ENCODE peak calls at places on chromosome 7, in six cellular contexts. B is heart right ventricle; A is Panc1; W is WERI-Rb-1; I is CD8-positive, alpha-beta T cell; L is gastrocnemius medialis. G is an unnamed sample. For H3K36me3, the result is how much of the 10 kb centered on the place peaks cover.

GRCh38 chr7:44531421-44532380 is 9.4 kb downstream of the NPC1L1 start:
- DNase-seq in B (no peak), A (no peak), L (no peak), W (no peak), I (no peak), G (no peak)

GRCh38 chr7:97024209-97025129 is at the start of gene DLX5:
- DNase-seq in L (no peak), W (peak), A (no peak), B (no peak), I (no peak), G (no peak)

GRCh38 chr7:41921453-41921912 is 218.6 kb upstream of the INHBA start:
- DNase-seq in B (no peak), W (no peak), A (no peak), L (no peak), I (no peak), G (no peak)

GRCh38 chr7:121385800-121386179 is 10.3 kb downstream of the FAM3C start:
- DNase-seq in L (no peak), W (no peak), B (no peak), I (no peak), A (no peak), G (no peak)

GRCh38 chr7:46558482-46559193 is 637.6 kb upstream of the IGFBP3 start:
- DNase-seq in A (no peak), L (no peak), W (no peak), B (no peak), I (no peak), G (peak)

GRCh38 chr7:30348083-30348560 is 63.7 kb downstream of the ZNRF2 start:
- DNase-seq in L (no peak), B (no peak), W (no peak), I (peak), A (peak), G (peak)

GRCh38 chr7:4203786-4204185 is 478.3 kb upstream of the FOXK1 start:
- DNase-seq in W (no peak), B (no peak), A (no peak), L (no peak), I (no peak), G (no peak)

GRCh38 chr7:135773451-135773850 is 24.8 kb upstream of the FAM180A start:
- DNase-seq in B (no peak), L (no peak), I (no peak), A (no peak), W (no peak), G (no peak)

GRCh38 chr7:130996205-130996840 is 262.3 kb upstream of the KLF14 start:
- DNase-seq in I (no peak), W (no peak), L (no peak), A (no peak), B (no peak), G (no peak)

GRCh38 chr7:133442818-133443217 is 189.9 kb downstream of the EXOC4 start:
- DNase-seq in I (no peak), L (no peak), B (no peak), W (no peak), A (no peak), G (no peak)

GRCh38 chr7:69219381-69219780 is 378.9 kb upstream of the AUTS2 start:
- DNase-seq in A (no peak), L (no peak), W (no peak), B (no peak), I (no peak), G (no peak)

GRCh38 chr7:4246536-4246935 is 435.6 kb upstream of the FOXK1 start:
- DNase-seq in W (no peak), A (no peak), B (no peak), I (no peak), L (no peak), G (no peak)

GRCh38 chr7:136555933-136556332 is 312.5 kb upstream of the CHRM2 start:
- DNase-seq in B (no peak), I (no peak), A (no peak), L (no peak), W (peak), G (no peak)

GRCh38 chr7:137671920-137672319 is 174.9 kb downstream of the DGKI start:
- DNase-seq in A (no peak), W (no peak), L (no peak), I (no peak), B (no peak), G (no peak)

GRCh38 chr7:158002486-158003080 is 585.0 kb downstream of the PTPRN2 start:
- DNase-seq in A (no peak), I (no peak), B (no peak), W (no peak), L (no peak), G (no peak)

GRCh38 chr7:3464900-3465622 is 164.0 kb downstream of the SDK1 start:
- DNase-seq in L (no peak), I (no peak), B (no peak), A (no peak), W (no peak), G (no peak)

GRCh38 chr7:150975536-150976285 is 2.4 kb downstream of the KCNH2 start:
- DNase-seq in B (no peak), L (no peak), A (no peak), I (no peak), W (no peak), G (no peak)

GRCh38 chr7:93856319-93856718 is 34.2 kb downstream of the TFPI2 start:
- DNase-seq in B (no peak), L (no peak), I (no peak), W (no peak), A (no peak), G (no peak)

GRCh38 chr7:107394301-107394700 is 75.6 kb upstream of the GPR22 start:
- DNase-seq in I (no peak), L (no peak), A (no peak), W (no peak), B (no peak), G (no peak)

GRCh38 chr7:149459540-149460433 is 1.1 kb downstream of the ZNF777 start:
- DNase-seq in A (no peak), W (peak), B (no peak), L (no peak), I (no peak), G (no peak)

GRCh38 chr7:158000160-158000559 is 587.5 kb downstream of the PTPRN2 start:
- DNase-seq in B (no peak), I (no peak), A (no peak), W (no peak), L (no peak), G (no peak)

GRCh38 chr7:11458736-11459483 is 373.1 kb downstream of the THSD7A start:
- DNase-seq in W (no peak), L (no peak), I (no peak), B (no peak), A (peak), G (peak)

GRCh38 chr7:112161253-112162160 is 44.7 kb downstream of the DOCK4 start:
- DNase-seq in B (no peak), I (no peak), L (no peak), A (no peak), W (no peak), G (no peak)

GRCh38 chr7:74134117-74134539 is 40.0 kb upstream of the EIF4H start:
- DNase-seq in I (no peak), L (no peak), B (no peak), A (no peak), W (no peak), G (no peak)

GRCh38 chr7:28682136-28682535 is 269.8 kb downstream of the CREB5 start:
- DNase-seq in W (no peak), A (no peak), I (no peak), B (no peak), L (no peak), G (no peak)

GRCh38 chr7:81005254-81005653 is 86.4 kb upstream of the SEMA3C start:
- DNase-seq in W (no peak), B (peak), A (no peak), L (no peak), I (no peak), G (no peak)

GRCh38 chr7:101216001-101216859 is 1.2 kb downstream of the PLOD3 start:
- DNase-seq in L (no peak), B (no peak), W (no peak), I (no peak), A (no peak), G (no peak)

GRCh38 chr7:1485156-1485555 is 19.0 kb downstream of the INTS1 start:
- DNase-seq in B (no peak), L (no peak), W (no peak), I (no peak), A (no peak), G (no peak)
- H3K36me3 ChIP-seq in B (under half), L (under half), W (half or more), I (under half), A (under half), G (under half)

GRCh38 chr7:128911441-128912031 is 1.0 kb upstream of the KCP start:
- DNase-seq in I (no peak), W (peak), B (no peak), A (no peak), L (no peak), G (no peak)

GRCh38 chr7:128909605-128910568 is 622 bp downstream of the KCP start:
- DNase-seq in L (no peak), B (no peak), I (no peak), A (no peak), W (no peak), G (peak)

GRCh38 chr7:128912281-128912680 is 1.8 kb upstream of the KCP start:
- DNase-seq in I (no peak), B (no peak), L (no peak), A (no peak), W (no peak), G (no peak)

GRCh38 chr7:128908750-128909385 is 1.6 kb downstream of the KCP start:
- DNase-seq in I (no peak), L (no peak), A (no peak), B (no peak), W (no peak), G (no peak)

GRCh38 chr7:128910569-128910945 is at the start of gene KCP:
- DNase-seq in I (no peak), L (no peak), A (no peak), B (no peak), W (no peak), G (no peak)
- H3K4me3 ChIP-seq in I (no peak), L (peak), A (no peak), B (peak), W (no peak), G (peak)

GRCh38 chr7:99313204-99313573 is 12.5 kb upstream of the ARPC1A start:
- DNase-seq in L (no peak), W (no peak), A (no peak), B (no peak), I (no peak), G (no peak)
- TF ChIP-seq CTCF in L (no peak), W (no peak), A (peak), B (no peak), I (no peak), G (no peak)

DNA sequence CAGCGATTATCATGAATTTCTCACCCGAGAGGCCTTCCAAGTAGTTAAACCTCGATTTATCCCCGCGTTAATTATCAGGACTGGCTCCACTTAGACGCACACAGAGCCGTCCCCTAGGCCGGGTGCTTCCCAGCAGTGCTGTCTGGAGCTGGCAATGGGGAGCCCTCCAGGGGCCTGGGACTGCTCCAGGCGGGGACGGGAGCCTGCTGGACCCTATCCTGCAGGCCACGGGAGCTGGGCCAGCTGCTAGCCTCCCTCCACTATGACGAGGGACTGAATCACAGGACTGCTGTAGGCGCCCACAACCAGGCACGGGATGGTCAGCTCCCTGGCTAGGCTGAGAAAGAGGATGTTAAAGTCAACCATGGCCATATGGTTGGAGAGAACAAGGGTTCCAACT is 229.1 kb downstream of the ELFN1 start:
- DNase-seq in W (peak), B (peak), A (no peak), L (no peak), I (no peak), G (no peak)
- H3K36me3 ChIP-seq in W (under half), B (under half), A (under half), L (under half), I (under half), G (under half)

GRCh38 chr7:39130740-39131538 is 153.2 kb downstream of the POU6F2 start:
- DNase-seq in W (no peak), A (no peak), L (no peak), I (no peak), B (no peak), G (no peak)
- H3K4me3 ChIP-seq in W (no peak), A (no peak), L (no peak), I (no peak), B (no peak), G (peak)

G was measured in kidney epithelial cell.